ENCODE peak calls at places on chromosomes 5 and 9, in five cellular contexts. T is CD8-positive, alpha-beta memory T cell; Z is stimulated activated CD8-positive, alpha-beta memory T cell treated with anti-CD3 and anti-CD28 coated beads, Interleukin-4, amount 100 ng/mL, for 24 hours; D is activated CD8-positive, alpha-beta memory T cell treated with anti-CD3 and anti-CD28 coated beads, Interleukin-2, amount 50 U/mL, for 48 hours; I is T-helper 2 cell. O is an unnamed sample.

GRCh38 chr9:115548826-115549225 is 430.9 kb upstream of the TNC start:
- DNase-seq in Z (no peak), T (no peak), I (no peak), D (no peak), O (peak; percentile 25)

GRCh38 chr9:93124793-93125192 is 9.3 kb downstream of the NINJ1 start:
- DNase-seq in Z (no peak), D (peak; percentile 42), I (no peak), T (no peak), O (no peak)

GRCh38 chr5:82793808-82794419 is 283.3 kb downstream of the TMEM167A start:
- DNase-seq in Z (peak; percentile 19), I (peak; percentile 14), D (peak; percentile 68), T (peak; percentile 18), O (peak; percentile 38)

GRCh38 chr5:73950441-73950873 is 324.5 kb downstream of the ARHGEF28 start:
- DNase-seq in D (no peak), T (no peak), Z (no peak), I (no peak), O (peak; percentile 71)

GRCh38 chr5:9046756-9047481 is 499.0 kb downstream of the SEMA5A start:
- DNase-seq in D (no peak), T (no peak), Z (no peak), I (no peak), O (peak; percentile 97)

GRCh38 chr5:125269926-125270325 is 523.5 kb upstream of the ZNF608 start:
- DNase-seq in I (no peak), D (no peak), Z (no peak), T (no peak), O (no peak)

GRCh38 chr5:37839441-37840035 is 303 bp downstream of the GDNF start:
- DNase-seq in Z (no peak), D (peak; percentile 56), T (no peak), I (no peak), O (peak; percentile 68)

GRCh38 chr5:64295100-64295499 is 129.5 kb downstream of the RNF180 start:
- DNase-seq in D (no peak), Z (no peak), T (no peak), I (no peak), O (no peak)

GRCh38 chr9:33939924-33940874 is 108.5 kb downstream of the UBAP2 start:
- DNase-seq in T (no peak), D (no peak), Z (no peak), I (no peak), O (no peak)

GRCh38 chr9:36787709-36788108 is 215.0 kb downstream of the MELK start:
- DNase-seq in D (no peak), I (no peak), Z (no peak), T (no peak), O (no peak)

GRCh38 chr9:73532985-73533384 is 381.3 kb downstream of the ANXA1 start:
- DNase-seq in D (no peak), Z (no peak), I (no peak), T (no peak), O (no peak)

GRCh38 chr9:98316445-98317133 is 61.1 kb upstream of the TBC1D2 start:
- DNase-seq in I (no peak), Z (no peak), D (no peak), T (no peak), O (no peak)

GRCh38 chr9:18611946-18612345 is 138.0 kb downstream of the ADAMTSL1 start:
- DNase-seq in D (no peak), Z (no peak), T (no peak), I (no peak), O (no peak)

O was measured in LHCN-M2.